ENCODE peak calls at places on chromosomes 16 and 17, in six cellular contexts. A is NAMALWA; V is CD4-positive, alpha-beta T cell; H is stimulated activated CD4-positive, alpha-beta T cell treated with anti-CD3 and anti-CD28 coated beads, Interleukin-15, amount 100 ng/mL, for 1 hour; F is brain microvascular endothelial cell; Q is mammary epithelial cell. P is an unnamed sample.

GRCh38 chr16:56241596-56241995 is 50.3 kb downstream of the GNAO1 start:
- DNase-seq in A (no peak), V (no peak), H (no peak), F (no peak), Q (peak), P (no peak)

GRCh38 chr17:52383493-52384100 is 225.1 kb upstream of the CA10 start:
- DNase-seq in A (peak), V (no peak), H (no peak), F (peak), Q (peak), P (peak)

GRCh38 chr16:68470461-68471150 is 22.3 kb upstream of the SMPD3 start:
- DNase-seq in A (peak), V (no peak), H (no peak), F (no peak), Q (no peak), P (no peak)

GRCh38 chr17:67520916-67521772 is 144.1 kb downstream of the PITPNC1 start:
- DNase-seq in A (no peak), V (no peak), H (no peak), F (no peak), Q (no peak), P (peak)

GRCh38 chr16:11183951-11184350 is 72.1 kb downstream of the SOCS1 start:
- DNase-seq in A (no peak), V (no peak), H (no peak), F (no peak), Q (no peak), P (no peak)

GRCh38 chr17:81460856-81461460 is 51.6 kb downstream of the ACTG1 start:
- DNase-seq in A (no peak), V (no peak), H (no peak), F (no peak), Q (no peak), P (no peak)

GRCh38 chr17:45070809-45071208 is 9.7 kb downstream of the NMT1 start:
- DNase-seq in A (no peak), V (no peak), H (no peak), F (no peak), Q (no peak), P (no peak)

GRCh38 chr17:32881054-32881453 is 4.1 kb upstream of the MYO1D start:
- DNase-seq in A (peak), V (no peak), H (no peak), F (no peak), Q (no peak), P (no peak)

GRCh38 chr16:84312783-84313382 is 18.2 kb downstream of the WFDC1 start:
- DNase-seq in A (no peak), V (no peak), H (no peak), F (no peak), Q (no peak), P (peak)

GRCh38 chr16:67198238-67198734 is 645 bp upstream of the ELMO3 start:
- DNase-seq in A (peak), V (no peak), H (no peak), F (no peak), Q (peak), P (no peak)

GRCh38 chr17:35740997-35741931 is 9.8 kb downstream of the RASL10B start:
- DNase-seq in A (no peak), V (no peak), H (no peak), F (no peak), Q (no peak), P (no peak)

GRCh38 chr17:68344701-68345136 is 53.4 kb downstream of the ARSG start:
- DNase-seq in A (no peak), V (peak), H (no peak), F (no peak), Q (no peak), P (no peak)

P was measured in NCI-H524.